ENCODE peak calls at places on chromosome 17, in seven cellular contexts. E is activated naive CD8-positive, alpha-beta T cell treated with anti-CD3 and anti-CD28 coated beads, Interleukin-2, amount 50 U/mL, for 24 hours; Z is NCI-H460; F is RPMI7951; D is H7; U is renal cortical epithelial cell; I is progenitor cell of endocrine pancreas. Y is an unnamed sample.

GRCh38 chr17:2090804-2091534 is 36.1 kb downstream of the HIC1 start:
- DNase-seq in E (no peak), Z (no peak), F (peak; percentile 93), D (peak; percentile 82), U (peak; percentile 74), I (no peak), Y (no peak)

GRCh38 chr17:72661093-72661944 is 431.2 kb downstream of the SLC39A11 start:
- DNase-seq in E (no peak), Z (no peak), F (peak; percentile 68), D (peak; percentile 39), U (peak; percentile 28), I (no peak), Y (no peak)

GRCh38 chr17:33854596-33854995 is 400.5 kb upstream of the CCL2 start:
- DNase-seq in E (no peak), Z (no peak), F (peak; percentile 1), D (no peak), U (peak; percentile 38), I (no peak), Y (no peak)

GRCh38 chr17:7014995-7015586 is 2.7 kb downstream of the RNASEK start:
- DNase-seq in E (peak; percentile 82), Z (no peak), F (peak; percentile 73), D (no peak), U (peak; percentile 56), I (no peak), Y (peak; percentile 62)

GRCh38 chr17:44967907-44968224 is 237 bp downstream of the C1QL1 start:
- DNase-seq in E (no peak), Z (no peak), F (no peak), D (no peak), U (no peak), I (no peak), Y (no peak)

GRCh38 chr17:78532922-78533640 is 44.1 kb downstream of the DNAH17 start:
- DNase-seq in E (peak; percentile 18), Z (peak; percentile 27), F (peak; percentile 88), D (no peak), U (peak; percentile 57), I (no peak), Y (no peak)

GRCh38 chr17:19702231-19702641 is 14.1 kb downstream of the SLC47A2 start:
- DNase-seq in E (no peak), Z (no peak), F (no peak), D (no peak), U (peak; percentile 62), I (no peak), Y (no peak)

GRCh38 chr17:80904036-80904435 is 87.6 kb upstream of the CHMP6 start:
- DNase-seq in E (no peak), Z (no peak), F (no peak), D (no peak), U (no peak), I (no peak), Y (no peak)

GRCh38 chr17:72561680-72562079 is 440.9 kb downstream of the SOX9 start:
- DNase-seq in E (no peak), Z (no peak), F (no peak), D (no peak), U (no peak), I (no peak), Y (no peak)

GRCh38 chr17:41645371-41646063 is 21.1 kb upstream of the KRT17 start:
- DNase-seq in E (no peak), Z (peak; percentile 82), F (peak; percentile 79), D (no peak), U (peak; percentile 55), I (no peak), Y (no peak)

GRCh38 chr17:19566176-19566575 is 32.5 kb downstream of the SLC47A1 start:
- DNase-seq in E (no peak), Z (no peak), F (no peak), D (no peak), U (no peak), I (no peak), Y (no peak)

GRCh38 chr17:37674511-37674910 is 31.3 kb upstream of the DDX52 start:
- DNase-seq in E (no peak), Z (no peak), F (no peak), D (no peak), U (peak; percentile 70), I (no peak), Y (no peak)

Y was measured in stimulated activated CD8-positive, alpha-beta memory T cell treated with anti-CD3 and anti-CD28 coated beads, Interleukin-4, amount 100 ng/mL, for 1 hour.